ENCODE peak calls at places on chromosome 15, in seven cellular contexts. Y is iris pigment epithelial cell, I is non-pigmented ciliary epithelial cell, Z is nephron progenitor cell, H is HT-29, D is HTR-8/SVneo, F is NT2/D1. V is an unnamed sample.

GRCh38 chr15:42159381-42160015 is 3.1 kb upstream of the PLA2G4F start:
- DNase-seq in I (no peak), F (no peak), Z (no peak), H (no peak), Y (no peak), D (no peak), V (no peak)

GRCh38 chr15:76986743-76987142 is 8.2 kb upstream of the PSTPIP1 start:
- DNase-seq in F (no peak), I (no peak), H (no peak), Y (no peak), Z (no peak), D (no peak), V (no peak)

GRCh38 chr15:70854669-70854976 is 666 bp upstream of the LARP6 start:
- DNase-seq in I (no peak), H (peak; percentile 22), F (no peak), D (peak; percentile 32), Z (no peak), Y (peak; percentile 65), V (no peak)

GRCh38 chr15:71651750-71652186 is 158.6 kb upstream of the NR2E3 start:
- DNase-seq in Y (peak; percentile 59), I (peak; percentile 37), F (peak; percentile 66), D (peak; percentile 43), Z (peak; percentile 24), H (peak; percentile 73), V (peak; percentile 74)

GRCh38 chr15:98330692-98331435 is 317.5 kb upstream of the IGF1R start:
- DNase-seq in I (no peak), F (no peak), D (no peak), H (no peak), Z (no peak), Y (no peak), V (no peak)

GRCh38 chr15:87604857-87605446 is 651.6 kb downstream of the NTRK3 start:
- DNase-seq in H (peak; percentile 56), I (no peak), F (peak; percentile 20), Y (peak; percentile 4), D (peak; percentile 8), Z (peak; percentile 44), V (peak; percentile 65)

GRCh38 chr15:27797765-27798164 is 301.4 kb downstream of the OCA2 start:
- DNase-seq in I (no peak), Z (no peak), H (no peak), F (no peak), Y (no peak), D (no peak), V (no peak)

GRCh38 chr15:69289312-69290146 is 9.2 kb upstream of the PAQR5 start:
- DNase-seq in H (no peak), D (no peak), F (no peak), Y (no peak), Z (no peak), I (no peak), V (no peak)

GRCh38 chr15:51470512-51470911 is 129.1 kb downstream of the GLDN start:
- DNase-seq in I (no peak), Y (no peak), F (no peak), D (no peak), H (no peak), Z (no peak), V (no peak)

GRCh38 chr15:38885477-38885952 is 320.9 kb upstream of the RASGRP1 start:
- DNase-seq in Y (no peak), D (no peak), Z (no peak), H (no peak), I (no peak), F (no peak), V (no peak)

GRCh38 chr15:85581495-85581894 is 201.1 kb downstream of the AKAP13 start:
- DNase-seq in F (no peak), Z (no peak), Y (no peak), D (no peak), I (no peak), H (peak; percentile 65), V (no peak)

GRCh38 chr15:42826251-42826890 is 89.4 kb upstream of the CDAN1 start:
- DNase-seq in H (no peak), I (no peak), Z (no peak), Y (no peak), D (no peak), F (no peak), V (no peak)

GRCh38 chr15:74838117-74838516 is 4.8 kb downstream of the ULK3 start:
- DNase-seq in Z (no peak), I (no peak), Y (no peak), H (no peak), F (no peak), D (no peak), V (no peak)

GRCh38 chr15:89502867-89503595 is 6.6 kb upstream of the RHCG start:
- DNase-seq in Y (no peak), D (no peak), F (no peak), H (no peak), I (no peak), Z (no peak), V (no peak)

GRCh38 chr15:26214290-26214689 is 351.2 kb upstream of the ATP10A start:
- DNase-seq in I (no peak), F (no peak), H (no peak), Z (no peak), D (no peak), Y (no peak), V (no peak)

GRCh38 chr15:33699691-33700447 is 268.4 kb upstream of the CHRM5 start:
- DNase-seq in H (peak; percentile 35), Y (peak; percentile 24), D (no peak), Z (no peak), F (no peak), I (no peak), V (peak; percentile 34)

GRCh38 chr15:61173899-61174689 is 55.0 kb downstream of the RORA start:
- DNase-seq in H (peak; percentile 66), D (no peak), Z (no peak), I (no peak), F (no peak), Y (no peak), V (no peak)

GRCh38 chr15:83926116-83926515 is 272.2 kb downstream of the ADAMTSL3 start:
- DNase-seq in H (no peak), I (no peak), F (no peak), Z (no peak), Y (peak; percentile 93), D (no peak), V (no peak)

GRCh38 chr15:70643783-70644125 is 119.6 kb downstream of the UACA start:
- DNase-seq in H (peak; percentile 92), I (no peak), Y (no peak), D (peak; percentile 65), Z (no peak), F (no peak), V (no peak)

GRCh38 chr15:93146196-93146595 is 57.2 kb upstream of the RGMA start:
- DNase-seq in Y (no peak), D (no peak), I (no peak), F (no peak), Z (no peak), H (no peak), V (no peak)

GRCh38 chr15:55031732-55032131 is 165.0 kb downstream of the RSL24D1 start:
- DNase-seq in Z (no peak), D (no peak), H (no peak), F (no peak), Y (no peak), I (no peak), V (no peak)

GRCh38 chr15:29312387-29312786 is 42.8 kb upstream of the NSMCE3 start:
- DNase-seq in Y (peak; percentile 53), I (peak; percentile 71), D (no peak), H (no peak), F (no peak), Z (no peak), V (no peak)

GRCh38 chr15:93088981-93089854 is at the start of gene RGMA:
- DNase-seq in D (no peak), Y (no peak), F (no peak), I (no peak), H (no peak), Z (peak; percentile 74), V (peak; percentile 88)

GRCh38 chr15:40918146-40918798 is 10.9 kb upstream of the DLL4 start:
- DNase-seq in D (no peak), I (no peak), Z (no peak), F (no peak), Y (no peak), H (no peak), V (no peak)

GRCh38 chr15:63241316-63241715 is 36.1 kb upstream of the APH1B start:
- DNase-seq in H (no peak), Y (no peak), I (no peak), F (no peak), D (no peak), Z (no peak), V (no peak)

GRCh38 chr15:81744364-81744763 is 301.5 kb downstream of the MEX3B start:
- DNase-seq in I (no peak), Y (no peak), Z (no peak), F (no peak), D (no peak), H (no peak), V (no peak)

V was measured in neural progenitor cell.